ENCODE peak calls at places on chromosomes 6 and 20, in six cellular contexts. One of them, this sample, is unnamed.

GRCh38 chr6:75098709-75099108 is 107.1 kb downstream of the COL12A1 start:
- DNase-seq in kidney glomerular epithelial cell: peak; percentile 96
- DNase-seq in AML-193: no peak
- DNase-seq in mesenchymal stem cell: peak; percentile 94
- DNase-seq in NCI-H1436: no peak
- DNase-seq in AG09309: peak; percentile 89
- DNase-seq in this sample: peak; percentile 86

GRCh38 chr6:36874016-36874442 is 574 bp downstream of the PPIL1 start:
- DNase-seq in AML-193: peak; percentile 43
- DNase-seq in mesenchymal stem cell: no peak
- DNase-seq in kidney glomerular epithelial cell: peak; percentile 33
- DNase-seq in NCI-H1436: no peak
- DNase-seq in AG09309: no peak
- DNase-seq in this sample: no peak

GRCh38 chr6:107704377-107705013 is 119.6 kb downstream of the SCML4 start:
- DNase-seq in kidney glomerular epithelial cell: peak; percentile 5
- DNase-seq in AML-193: peak; percentile 49
- DNase-seq in AG09309: no peak
- DNase-seq in NCI-H1436: peak; percentile 27
- DNase-seq in mesenchymal stem cell: peak; percentile 50
- DNase-seq in this sample: no peak

GRCh38 chr6:130513770-130514169 is 148.0 kb downstream of the TMEM200A start:
- DNase-seq in NCI-H1436: no peak
- DNase-seq in kidney glomerular epithelial cell: peak; percentile 46
- DNase-seq in AML-193: no peak
- DNase-seq in mesenchymal stem cell: peak; percentile 67
- DNase-seq in AG09309: peak; percentile 21
- DNase-seq in this sample: no peak

GRCh38 chr6:112881027-112881426 is 533.9 kb downstream of the RFPL4B start:
- DNase-seq in mesenchymal stem cell: peak; percentile 46
- DNase-seq in kidney glomerular epithelial cell: peak; percentile 26
- DNase-seq in AML-193: no peak
- DNase-seq in AG09309: peak; percentile 59
- DNase-seq in NCI-H1436: no peak
- DNase-seq in this sample: no peak

GRCh38 chr20:4073852-4074741 is 58.7 kb upstream of the RNF24 start:
- DNase-seq in AG09309: no peak
- DNase-seq in AML-193: no peak
- DNase-seq in kidney glomerular epithelial cell: no peak
- DNase-seq in mesenchymal stem cell: no peak
- DNase-seq in NCI-H1436: no peak
- DNase-seq in this sample: no peak

GRCh38 chr6:56959938-56960337 is 5.0 kb downstream of the BEND6 start:
- DNase-seq in AG09309: no peak
- DNase-seq in kidney glomerular epithelial cell: no peak
- DNase-seq in NCI-H1436: no peak
- DNase-seq in AML-193: no peak
- DNase-seq in mesenchymal stem cell: peak; percentile 28
- DNase-seq in this sample: no peak

GRCh38 chr20:36579996-36580545 is 6.7 kb downstream of the TGIF2 start:
- DNase-seq in NCI-H1436: no peak
- DNase-seq in kidney glomerular epithelial cell: peak; percentile 75
- DNase-seq in mesenchymal stem cell: peak; percentile 13
- DNase-seq in AG09309: no peak
- DNase-seq in AML-193: no peak
- DNase-seq in this sample: no peak

GRCh38 chr20:50652702-50653294 is 38.5 kb downstream of the RIPOR3 start:
- DNase-seq in mesenchymal stem cell: peak; percentile 96
- DNase-seq in kidney glomerular epithelial cell: no peak
- DNase-seq in NCI-H1436: no peak
- DNase-seq in AML-193: no peak
- DNase-seq in AG09309: no peak
- DNase-seq in this sample: no peak

GRCh38 chr20:14956026-14956425 is 618.6 kb upstream of the FLRT3 start:
- DNase-seq in kidney glomerular epithelial cell: no peak
- DNase-seq in AG09309: no peak
- DNase-seq in AML-193: no peak
- DNase-seq in NCI-H1436: peak; percentile 4
- DNase-seq in mesenchymal stem cell: no peak
- DNase-seq in this sample: no peak

GRCh38 chr20:1291191-1291741 is 25.2 kb downstream of the SNPH start:
- DNase-seq in mesenchymal stem cell: peak; percentile 60
- DNase-seq in AG09309: no peak
- DNase-seq in AML-193: no peak
- DNase-seq in kidney glomerular epithelial cell: no peak
- DNase-seq in NCI-H1436: no peak
- DNase-seq in this sample: peak; percentile 29

GRCh38 chr6:116327803-116328527 is 42.8 kb upstream of the DSE start:
- DNase-seq in NCI-H1436: no peak
- DNase-seq in kidney glomerular epithelial cell: no peak
- DNase-seq in AG09309: no peak
- DNase-seq in AML-193: no peak
- DNase-seq in mesenchymal stem cell: peak; percentile 65
- DNase-seq in this sample: no peak

GRCh38 chr6:5085638-5086293 is 625 bp downstream of the PPP1R3G start:
- DNase-seq in mesenchymal stem cell: peak; percentile 70
- DNase-seq in NCI-H1436: no peak
- DNase-seq in kidney glomerular epithelial cell: no peak
- DNase-seq in AML-193: peak; percentile 31
- DNase-seq in AG09309: no peak
- DNase-seq in this sample: peak; percentile 82

GRCh38 chr6:137282253-137282652 is 63.1 kb upstream of the IFNGR1 start:
- DNase-seq in kidney glomerular epithelial cell: no peak
- DNase-seq in mesenchymal stem cell: no peak
- DNase-seq in AG09309: no peak
- DNase-seq in NCI-H1436: no peak
- DNase-seq in AML-193: peak; percentile 56
- DNase-seq in this sample: no peak

GRCh38 chr6:105587349-105588115 is 184.7 kb upstream of the PREP start:
- DNase-seq in NCI-H1436: no peak
- DNase-seq in AG09309: peak; percentile 80
- DNase-seq in mesenchymal stem cell: peak; percentile 82
- DNase-seq in kidney glomerular epithelial cell: no peak
- DNase-seq in AML-193: no peak
- DNase-seq in this sample: no peak

GRCh38 chr20:1894471-1894950 is 696 bp upstream of the SIRPA start:
- DNase-seq in kidney glomerular epithelial cell: no peak
- DNase-seq in AML-193: no peak
- DNase-seq in mesenchymal stem cell: peak; percentile 79
- DNase-seq in AG09309: no peak
- DNase-seq in NCI-H1436: peak; percentile 19
- DNase-seq in this sample: peak; percentile 86

GRCh38 chr6:111631930-111632460 is 26.3 kb upstream of the TRAF3IP2 start:
- DNase-seq in AG09309: no peak
- DNase-seq in AML-193: no peak
- DNase-seq in NCI-H1436: no peak
- DNase-seq in mesenchymal stem cell: no peak
- DNase-seq in kidney glomerular epithelial cell: no peak
- DNase-seq in this sample: no peak

GRCh38 chr6:135209803-135210202 is 28.7 kb downstream of the MYB start:
- DNase-seq in AG09309: no peak
- DNase-seq in NCI-H1436: no peak
- DNase-seq in AML-193: no peak
- DNase-seq in mesenchymal stem cell: no peak
- DNase-seq in kidney glomerular epithelial cell: no peak
- DNase-seq in this sample: no peak

This sample was measured in posterior vena cava.